ENCODE peak calls at places on chromosomes 13 and 19, in nine cellular contexts. V, M, R, X, L, I, O, P and N are unnamed samples. For H3K4me1, the result is how much of the 10 kb centered on the place peaks cover.

GRCh38 chr13:75762967-75763366 is 126.8 kb downstream of the LMO7 start:
- DNase-seq in O (no peak), L (no peak), I (no peak), P (no peak), M (no peak), R (no peak), V (no peak), X (no peak), N (no peak)

GRCh38 chr19:5352229-5352763 is 11.7 kb upstream of the PTPRS start:
- DNase-seq in R (peak), X (no peak), O (no peak), P (no peak), L (peak), V (no peak), M (peak), I (no peak), N (no peak)

GRCh38 chr19:36113895-36114762 is 546 bp downstream of the POLR2I start:
- DNase-seq in M (peak), P (no peak), I (no peak), O (no peak), L (peak), X (peak), V (no peak), R (peak), N (peak)

GRCh38 chr19:17841371-17841809 is 6.4 kb downstream of the JAK3 start:
- DNase-seq in R (no peak), V (no peak), O (no peak), X (no peak), L (no peak), P (peak), M (no peak), I (no peak), N (no peak)

GRCh38 chr19:9531933-9532332 is 6.5 kb downstream of the ZNF426 start:
- DNase-seq in V (no peak), I (no peak), R (peak), O (no peak), L (no peak), P (no peak), X (no peak), M (no peak), N (no peak)

GRCh38 chr19:45913874-45914830 is at the start of gene NANOS2:
- DNase-seq in O (no peak), L (peak), R (no peak), X (no peak), I (peak), V (no peak), M (peak), P (peak), N (no peak)

GRCh38 chr13:69077267-69077666 is 1030.4 kb upstream of the ATXN8OS start:
- DNase-seq in I (no peak), M (no peak), O (no peak), X (no peak), R (no peak), L (no peak), V (no peak), P (no peak), N (no peak)

GRCh38 chr13:63044617-63045016 is 1629.0 kb upstream of the PCDH20 start:
- DNase-seq in I (no peak), O (no peak), P (no peak), L (no peak), M (peak), R (no peak), X (no peak), V (no peak), N (no peak)

GRCh38 chr19:17762505-17763229 is 11.4 kb downstream of the FCHO1 start:
- DNase-seq in O (no peak), L (peak), M (peak), R (peak), V (no peak), P (no peak), I (no peak), X (peak), N (no peak)

GRCh38 chr13:41284512-41285288 is 21.3 kb upstream of the MTRF1 start:
- DNase-seq in P (no peak), V (no peak), M (no peak), I (no peak), O (no peak), L (peak), R (peak), X (no peak), N (no peak)

GRCh38 chr19:56299688-56300087 is 15.0 kb downstream of the ZSCAN5A start:
- DNase-seq in I (no peak), V (no peak), O (no peak), M (no peak), P (no peak), R (no peak), L (no peak), X (no peak), N (no peak)

GRCh38 chr19:17303167-17303939 is at the start of gene ABHD8:
- DNase-seq in V (peak), I (peak), M (peak), X (peak), O (peak), R (peak), L (peak), P (peak), N (peak)

GRCh38 chr13:40403509-40404241 is 262.8 kb downstream of the FOXO1 start:
- DNase-seq in X (no peak), I (no peak), V (no peak), R (no peak), M (no peak), L (no peak), O (no peak), P (no peak), N (no peak)

GRCh38 chr13:46640843-46641242 is 87.9 kb downstream of the LRCH1 start:
- DNase-seq in P (no peak), M (no peak), X (no peak), I (no peak), L (no peak), R (peak), V (no peak), O (no peak), N (no peak)

GRCh38 chr13:106103779-106104178 is 431.7 kb downstream of the EFNB2 start:
- DNase-seq in M (no peak), I (no peak), P (no peak), O (no peak), X (no peak), R (no peak), L (peak), V (no peak), N (no peak)

GRCh38 chr13:113669231-113669870 is 2.3 kb downstream of the GRK1 start:
- DNase-seq in V (no peak), M (no peak), X (peak), I (no peak), L (no peak), P (no peak), R (no peak), O (no peak), N (no peak)

GRCh38 chr13:67844544-67844943 is 614.4 kb upstream of the PCDH9 start:
- DNase-seq in V (no peak), R (no peak), P (no peak), M (no peak), X (no peak), O (no peak), L (no peak), I (no peak), N (no peak)

GRCh38 chr13:50650936-50651638 is 192.4 kb downstream of the DLEU7 start:
- DNase-seq in R (peak), M (no peak), X (no peak), I (no peak), V (no peak), P (no peak), L (no peak), O (no peak), N (no peak)

GRCh38 chr13:97018029-97018819 is 23.9 kb upstream of the OXGR1 start:
- DNase-seq in L (peak), R (peak), P (no peak), V (no peak), X (peak), M (peak), O (peak), I (no peak), N (peak)

GRCh38 chr19:29214411-29214810 is 1.5 kb upstream of the UQCRFS1 start:
- DNase-seq in O (no peak), I (no peak), P (no peak), X (no peak), M (no peak), R (no peak), L (no peak), V (no peak), N (no peak)

GRCh38 chr13:102707465-102707864 is 12.6 kb upstream of the METTL21C start:
- DNase-seq in I (no peak), R (peak), V (no peak), M (no peak), X (no peak), O (no peak), P (no peak), L (peak), N (no peak)

GRCh38 chr19:49512970-49513745 is 697 bp downstream of the FCGRT start:
- DNase-seq in O (no peak), R (no peak), V (no peak), P (peak), X (no peak), M (peak), I (peak), L (no peak), N (no peak)

GRCh38 chr13:27632214-27632613 is 10.5 kb downstream of the POLR1D start:
- DNase-seq in X (no peak), O (no peak), L (no peak), P (no peak), I (no peak), V (no peak), R (no peak), M (no peak), N (no peak)

GRCh38 chr13:63190219-63190618 is 1774.6 kb upstream of the PCDH20 start:
- DNase-seq in R (no peak), M (no peak), V (no peak), O (no peak), I (no peak), L (no peak), X (no peak), P (no peak), N (no peak)

GRCh38 chr13:113744197-113745000 is 14.6 kb upstream of the TMEM255B start:
- DNase-seq in R (no peak), I (peak), M (no peak), V (peak), L (no peak), P (no peak), O (no peak), X (no peak), N (no peak)

GRCh38 chr19:35784401-35785086 is 9.2 kb downstream of the ARHGAP33 start:
- DNase-seq in O (no peak), P (no peak), R (no peak), X (no peak), L (no peak), V (peak), M (peak), I (no peak), N (no peak)

GRCh38 chr19:53308339-53308811 is 25.2 kb upstream of the ZNF845 start:
- DNase-seq in V (no peak), M (peak), P (peak), I (no peak), O (no peak), R (no peak), L (peak), X (peak), N (no peak)

GRCh38 chr13:23987331-23987730 is 90.0 kb upstream of the C1QTNF9B start:
- DNase-seq in L (peak), P (no peak), V (no peak), O (no peak), M (no peak), R (peak), I (no peak), X (no peak), N (no peak)

GRCh38 chr13:78540424-78540823 is 62.9 kb downstream of the POU4F1 start:
- DNase-seq in P (no peak), O (no peak), L (no peak), I (no peak), R (no peak), M (no peak), V (no peak), X (no peak), N (no peak)

GRCh38 chr19:48468806-48469055 is 438 bp upstream of the CYTH2 start:
- DNase-seq in R (no peak), L (no peak), P (no peak), X (no peak), V (no peak), M (no peak), I (no peak), O (no peak), N (no peak)

GRCh38 chr13:91017031-91017668 is 330.3 kb upstream of the MIR17HG start:
- DNase-seq in R (peak), O (no peak), V (no peak), L (peak), P (no peak), X (peak), M (peak), I (no peak), N (no peak)

GRCh38 chr13:79989251-79989661 is 351.7 kb downstream of the SPRY2 start:
- DNase-seq in V (no peak), O (no peak), R (peak), I (no peak), L (no peak), X (no peak), M (no peak), P (no peak), N (no peak)

GRCh38 chr13:46622918-46623256 is 69.9 kb downstream of the LRCH1 start:
- DNase-seq in P (no peak), L (peak), M (no peak), V (no peak), X (peak), I (no peak), O (no peak), R (peak), N (no peak)

GRCh38 chr13:109955598-109955997 is 169.2 kb upstream of the IRS2 start:
- DNase-seq in R (peak), O (no peak), P (no peak), M (no peak), I (no peak), L (peak), X (no peak), V (no peak), N (no peak)

GRCh38 chr13:57740719-57741118 is 109.2 kb downstream of the PCDH17 start:
- DNase-seq in I (no peak), P (peak), M (no peak), V (no peak), L (no peak), O (no peak), R (no peak), X (peak), N (no peak)

GRCh38 chr13:81781471-81781870 is 1440.5 kb upstream of the SPRY2 start:
- DNase-seq in O (no peak), R (no peak), X (no peak), V (no peak), I (no peak), P (no peak), M (no peak), L (no peak), N (no peak)

GRCh38 chr19:48868196-48868886 is at the start of gene PLEKHA4:
- DNase-seq in M (peak), P (peak), I (peak), L (peak), R (peak), O (no peak), V (peak), X (peak), N (peak)

GRCh38 chr13:45847554-45848224 is 3.9 kb downstream of the SIAH3 start:
- DNase-seq in O (peak), V (no peak), R (no peak), L (peak), M (no peak), P (peak), I (peak), X (peak), N (no peak)

GRCh38 chr19:3083964-3084363 is 10.2 kb upstream of the GNA11 start:
- DNase-seq in V (no peak), R (no peak), X (no peak), O (no peak), P (no peak), I (no peak), M (no peak), L (no peak), N (no peak)

GRCh38 chr19:3075605-3076431 is 13.5 kb upstream of the TLE5 start:
- DNase-seq in V (peak), O (peak), X (no peak), M (peak), I (peak), L (peak), P (peak), R (no peak), N (no peak)

GRCh38 chr19:3080281-3080680 is 13.9 kb upstream of the GNA11 start:
- DNase-seq in R (peak), M (no peak), V (no peak), P (no peak), I (no peak), X (no peak), L (no peak), O (no peak), N (no peak)

GRCh38 chr19:3082331-3082730 is 11.8 kb upstream of the GNA11 start:
- DNase-seq in L (no peak), X (no peak), M (no peak), V (no peak), R (no peak), I (no peak), O (no peak), P (no peak), N (no peak)

DNA sequence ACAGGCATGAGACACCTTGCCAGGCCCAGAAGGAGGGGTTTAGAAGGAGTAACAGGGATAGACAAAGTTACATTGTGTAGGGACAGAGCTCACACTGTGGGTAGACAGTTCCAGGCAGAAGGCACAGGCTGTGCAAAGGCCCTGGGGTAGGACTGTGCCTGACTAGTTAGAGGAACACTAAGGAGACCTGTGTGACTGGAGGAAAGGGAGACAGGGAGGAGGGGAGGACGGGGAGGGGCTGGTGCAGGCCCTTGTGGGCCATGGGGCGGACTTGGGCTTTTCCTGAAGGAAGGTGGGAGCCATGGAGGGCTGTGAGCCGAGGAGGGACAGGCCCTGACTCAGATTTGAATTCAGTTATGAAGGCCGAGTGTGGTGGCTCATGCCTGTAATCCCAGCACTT is 14.6 kb upstream of the GNA11 start:
- DNase-seq in X (no peak), O (no peak), I (no peak), P (no peak), L (no peak), V (no peak), M (no peak), R (no peak), N (no peak)
- H3K27ac ChIP-seq in X (no peak), O (no peak), I (no peak), P (no peak), L (no peak), V (no peak), M (no peak), R (no peak), N (no peak)

GRCh38 chr13:30870916-30871712 is 35.0 kb upstream of the MEDAG start:
- DNase-seq in P (no peak), X (no peak), I (no peak), V (peak), R (no peak), M (no peak), L (no peak), O (no peak), N (no peak)
- H3K4me1 ChIP-seq in P (under half), X (under half), I (under half), V (under half), R (under half), M (under half), L (under half), O (under half), N (under half)

GRCh38 chr19:57708641-57709354 is at the start of gene ZNF154:
- DNase-seq in O (peak), M (peak), V (peak), L (peak), R (peak), X (peak), P (peak), I (no peak), N (no peak)
- H3K4me3 ChIP-seq in O (peak), M (peak), V (peak), L (peak), R (peak), X (no peak), P (peak), I (peak), N (peak)

DNA sequence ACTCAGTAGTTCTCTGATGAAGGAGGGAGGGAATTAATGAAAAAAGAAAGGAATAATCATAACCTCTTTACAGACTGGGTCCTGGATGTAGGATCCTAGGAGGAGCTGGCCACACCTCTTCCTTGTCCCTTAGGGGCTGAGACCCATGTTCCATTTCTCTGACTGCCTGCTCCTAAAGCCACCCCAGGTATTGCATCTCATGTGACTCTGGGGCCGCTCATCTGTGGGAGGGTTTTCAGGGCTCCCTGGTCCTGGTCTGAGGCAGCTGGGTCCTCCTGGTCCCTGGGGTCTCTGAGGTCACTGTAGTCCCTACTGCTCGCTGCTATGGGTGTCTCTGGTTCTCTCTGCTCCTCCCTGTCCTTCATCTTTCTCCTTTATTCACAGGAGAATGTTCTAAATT is 2.9 kb downstream of the CEACAM21 start:
- DNase-seq in O (no peak), M (no peak), P (no peak), V (no peak), X (no peak), R (no peak), I (no peak), L (no peak), N (no peak)
- H3K27ac ChIP-seq in O (no peak), M (no peak), P (no peak), V (no peak), X (no peak), R (no peak), I (no peak), L (no peak), N (no peak)

DNA sequence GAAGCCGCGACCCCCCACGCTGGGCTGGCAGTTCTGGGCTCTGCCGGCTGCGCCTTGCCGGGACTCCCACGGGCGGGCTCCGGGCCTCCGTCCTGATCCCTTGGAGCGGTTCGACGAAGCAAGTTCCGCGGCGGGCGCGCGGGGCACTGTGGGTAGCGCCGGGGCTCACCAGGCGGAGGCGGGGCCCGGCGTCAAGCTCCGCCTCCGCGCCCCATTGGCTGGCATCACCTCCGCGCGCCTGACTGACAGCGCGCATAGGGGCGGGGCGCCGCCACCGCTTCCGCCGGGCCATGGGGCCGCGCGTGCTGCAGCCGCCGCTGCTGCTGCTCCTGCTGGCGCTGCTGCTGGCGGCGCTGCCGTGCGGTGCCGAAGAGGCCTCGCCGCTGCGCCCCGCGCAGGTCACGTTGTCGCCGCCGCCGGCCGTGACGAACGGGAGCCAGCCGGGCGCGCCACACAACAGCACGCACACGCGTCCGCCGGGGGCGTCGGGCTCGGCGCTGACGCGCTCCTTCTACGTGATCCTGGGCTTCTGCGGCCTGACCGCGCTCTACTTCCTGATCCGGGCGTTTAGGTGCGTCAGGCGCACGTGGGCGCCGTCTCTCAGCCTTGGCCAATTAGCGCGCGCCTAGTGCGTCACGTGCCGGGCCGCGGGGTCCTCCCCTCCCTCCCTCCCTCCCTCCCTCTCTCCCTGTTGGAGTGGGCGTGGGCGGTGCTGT is at the start of gene FAM174C:
- DNase-seq in I (peak), P (peak), V (peak), R (peak), O (peak), M (peak), X (peak), L (peak), N (peak)
- H3K4me1 ChIP-seq in I (half or more), P (half or more), V (under half), R (under half), O (half or more), M (under half), X (half or more), L (under half), N (under half)

GRCh38 chr19:2291185-2291751 is 9.3 kb upstream of the PEAK3 start:
- DNase-seq in R (no peak), O (no peak), P (no peak), V (no peak), X (no peak), I (no peak), L (no peak), M (peak), N (no peak)
- H3K4me3 ChIP-seq in R (no peak), O (peak), P (peak), V (peak), X (no peak), I (peak), L (peak), M (peak), N (peak)